ENCODE peak calls at places on chromosomes 16 and 17, in four cellular contexts. A is lung, S is body of pancreas, T is DND-41. P is an unnamed sample.

GRCh38 chr17:30443721-30444120 is 33.5 kb upstream of the GOSR1 start:
- DNase-seq in A (no peak), T (no peak), S (no peak), P (no peak)

GRCh38 chr16:31471875-31472558 is at the start of gene TGFB1I1:
- DNase-seq in T (no peak), A (no peak), S (no peak), P (no peak)

GRCh38 chr16:88327566-88328312 is 55.0 kb upstream of the ZNF469 start:
- DNase-seq in S (no peak), A (no peak), T (no peak), P (no peak)

GRCh38 chr16:86732621-86733297 is 154.4 kb downstream of the FOXL1 start:
- DNase-seq in S (no peak), T (no peak), A (no peak), P (no peak)

GRCh38 chr17:72362466-72363335 is 241.9 kb downstream of the SOX9 start:
- DNase-seq in S (no peak), T (no peak), A (no peak), P (peak)

GRCh38 chr16:85947511-85948509 is 48.8 kb downstream of the IRF8 start:
- DNase-seq in T (no peak), S (no peak), A (no peak), P (no peak)

GRCh38 chr17:67993998-67994361 is 2.3 kb downstream of the C17orf58 start:
- DNase-seq in T (no peak), A (peak), S (no peak), P (no peak)

GRCh38 chr17:58338907-58339774 is 10.5 kb upstream of the TSPOAP1 start:
- DNase-seq in A (peak), S (no peak), T (peak), P (no peak)

GRCh38 chr17:42163696-42164407 is 9.1 kb upstream of the RAB5C start:
- DNase-seq in S (no peak), T (no peak), A (no peak), P (no peak)

DNA sequence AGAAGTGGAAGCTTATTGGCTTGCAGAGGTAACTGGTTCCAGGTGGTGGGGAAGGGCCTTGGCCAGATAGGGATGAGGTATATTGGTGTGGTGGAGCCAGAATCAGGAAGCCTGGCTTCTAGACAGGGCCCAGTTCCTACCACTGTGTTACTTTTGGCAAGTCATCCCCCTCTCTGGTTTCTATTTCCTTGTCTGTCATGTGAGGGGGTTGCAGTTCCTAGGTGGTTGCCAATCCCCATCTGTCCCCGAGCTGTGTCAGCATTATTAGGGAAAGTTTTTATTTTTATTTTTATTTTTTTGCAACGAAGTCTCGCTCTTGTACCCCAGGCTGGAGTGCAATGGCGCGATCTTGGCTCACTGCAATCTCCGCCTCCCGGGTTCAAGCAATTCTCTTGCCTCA is 3.0 kb downstream of the SMCR8 start:
- DNase-seq in T (no peak), A (no peak), S (no peak), P (no peak)
- H3K27ac ChIP-seq in T (no peak), A (peak), S (no peak), P (no peak)

DNA sequence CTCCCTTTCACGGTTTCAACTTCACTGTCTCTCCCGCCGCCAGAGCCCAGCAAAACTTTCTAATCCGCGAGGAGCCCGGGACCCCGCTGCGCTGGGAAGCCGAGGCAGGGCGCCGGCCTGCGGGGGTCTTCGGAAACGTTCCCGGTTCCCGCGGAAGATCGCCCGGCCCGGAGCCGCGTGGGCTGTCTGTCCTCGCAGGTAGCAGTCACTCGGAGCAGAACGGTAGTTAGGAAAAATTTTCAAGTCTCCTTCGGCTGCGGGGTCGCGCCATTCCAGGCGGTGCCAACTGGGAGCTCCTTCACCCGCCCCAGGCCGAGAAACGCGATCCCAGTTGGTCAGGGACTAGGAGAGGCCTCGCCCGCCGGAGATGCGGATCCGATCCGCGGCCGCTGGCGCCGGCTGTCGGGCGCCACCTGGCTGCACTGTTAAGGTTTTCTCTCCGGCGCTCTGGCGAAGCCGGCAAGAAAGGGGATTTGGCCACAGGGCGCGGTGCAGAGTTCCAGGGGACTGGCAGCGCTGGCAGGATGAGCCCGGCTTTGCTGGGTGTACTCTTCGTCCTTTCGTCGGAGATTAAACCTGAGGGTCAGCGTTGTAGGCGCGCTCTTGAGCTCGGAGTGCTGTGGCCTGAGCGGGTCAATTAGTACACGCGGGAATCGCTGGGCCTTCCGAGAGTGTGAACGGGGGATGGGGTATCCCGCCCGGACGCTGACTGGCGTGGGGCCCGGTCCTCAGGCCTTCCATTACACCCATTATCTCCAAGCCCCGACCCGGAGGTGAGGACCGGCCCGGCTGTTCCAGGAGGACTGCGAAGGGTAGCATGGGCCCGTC is 135.4 kb downstream of the KCNJ12 start:
- DNase-seq in A (peak), S (peak), T (peak), P (peak)
- H3K27ac ChIP-seq in A (peak), S (no peak), T (no peak), P (no peak)

GRCh38 chr16:3872216-3872895 is 8.2 kb downstream of the CREBBP start:
- DNase-seq in S (no peak), T (no peak), A (no peak), P (no peak)
- H3K27ac ChIP-seq in S (no peak), T (no peak), A (peak), P (no peak)

GRCh38 chr16:89395150-89396142 is 94.9 kb downstream of the ANKRD11 start:
- DNase-seq in T (no peak), S (peak), A (peak), P (peak)
- H3K27ac ChIP-seq in T (no peak), S (peak), A (peak), P (peak)

GRCh38 chr16:28090646-28091377 is 27.3 kb upstream of the GSG1L start:
- DNase-seq in A (no peak), T (no peak), S (no peak), P (no peak)
- H3K27ac ChIP-seq in A (no peak), T (no peak), S (no peak), P (no peak)

DNA sequence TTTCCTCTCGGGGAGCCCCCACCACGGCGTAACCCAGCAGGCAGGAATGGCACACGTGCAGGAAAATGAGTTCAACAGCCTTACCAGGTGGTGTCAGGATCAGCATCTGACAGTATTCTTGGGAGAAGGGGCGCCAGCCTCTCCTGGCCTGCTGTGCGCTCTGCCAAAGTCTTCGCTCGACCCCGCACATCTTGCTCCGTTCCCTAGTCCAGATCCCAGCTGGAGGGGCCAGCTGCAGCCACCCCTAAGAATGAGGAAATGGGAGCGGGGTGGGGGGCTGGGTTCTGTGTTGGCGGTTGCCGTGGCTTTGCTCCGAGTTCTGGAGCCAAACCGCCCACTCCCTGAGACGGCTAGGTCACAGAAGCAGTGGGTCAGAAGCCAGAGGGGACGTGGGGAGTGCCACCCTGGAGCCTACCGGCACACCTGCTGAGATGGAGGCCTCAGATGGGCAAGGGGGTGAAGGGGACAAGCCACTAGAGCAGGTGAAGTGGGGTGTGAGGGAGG is at the start of gene CHCT1:
- DNase-seq in S (no peak), A (no peak), T (no peak), P (no peak)
- H3K27ac ChIP-seq in S (no peak), A (no peak), T (no peak), P (no peak)